ENCODE peak calls at places on chromosomes 7 and 10, in nine cellular contexts. Y is epithelial cell of esophagus, I is chondrocyte, E is GM12865, R is lower lobe of right lung, D is cardiac muscle cell, G is glutamatergic neuron, Z is type B pancreatic cell, V is neural crest cell. H is an unnamed sample.

GRCh38 chr7:93921607-93922446 is at the start of gene GNG11:
- DNase-seq in R (peak), Z (peak), D (peak), Y (peak), E (peak), V (peak), G (peak), I (peak), H (peak)

GRCh38 chr10:34139559-34139958 is 675.5 kb downstream of the PARD3 start:
- DNase-seq in E (no peak), V (no peak), G (no peak), D (peak), Y (peak), Z (no peak), R (no peak), I (no peak), H (no peak)

GRCh38 chr10:61984803-61985418 is 83.4 kb downstream of the ARID5B start:
- DNase-seq in V (no peak), R (no peak), Z (no peak), E (no peak), I (no peak), G (no peak), D (no peak), Y (no peak), H (no peak)

GRCh38 chr7:11910253-11910652 is 78.3 kb upstream of the THSD7A start:
- DNase-seq in I (no peak), D (no peak), Z (no peak), Y (no peak), V (no peak), R (no peak), E (no peak), G (no peak), H (no peak)

GRCh38 chr7:2855386-2855785 is 11.3 kb upstream of the GNA12 start:
- DNase-seq in V (no peak), Z (no peak), E (no peak), G (no peak), D (no peak), I (no peak), R (no peak), Y (peak), H (no peak)

GRCh38 chr7:3805151-3805550 is 504.1 kb downstream of the SDK1 start:
- DNase-seq in E (no peak), Z (no peak), Y (peak), D (no peak), G (no peak), R (no peak), V (no peak), I (no peak), H (no peak)

GRCh38 chr10:92816106-92816505 is 32.2 kb upstream of the EXOC6 start:
- DNase-seq in I (no peak), G (no peak), D (peak), Z (no peak), Y (no peak), R (no peak), V (no peak), E (no peak), H (peak)

GRCh38 chr7:155558961-155559360 is 12.6 kb upstream of the CNPY1 start:
- DNase-seq in V (no peak), G (no peak), Y (no peak), Z (no peak), D (no peak), I (peak), E (no peak), R (peak), H (no peak)

GRCh38 chr7:134919240-134919641 is 67.1 kb upstream of the AGBL3 start:
- DNase-seq in G (no peak), Y (peak), D (no peak), Z (no peak), I (no peak), V (no peak), E (peak), R (no peak), H (no peak)

GRCh38 chr10:17237915-17238444 is 9.9 kb downstream of the VIM start:
- DNase-seq in Z (no peak), R (no peak), G (no peak), V (no peak), D (no peak), E (no peak), I (no peak), Y (no peak), H (peak)

DNA sequence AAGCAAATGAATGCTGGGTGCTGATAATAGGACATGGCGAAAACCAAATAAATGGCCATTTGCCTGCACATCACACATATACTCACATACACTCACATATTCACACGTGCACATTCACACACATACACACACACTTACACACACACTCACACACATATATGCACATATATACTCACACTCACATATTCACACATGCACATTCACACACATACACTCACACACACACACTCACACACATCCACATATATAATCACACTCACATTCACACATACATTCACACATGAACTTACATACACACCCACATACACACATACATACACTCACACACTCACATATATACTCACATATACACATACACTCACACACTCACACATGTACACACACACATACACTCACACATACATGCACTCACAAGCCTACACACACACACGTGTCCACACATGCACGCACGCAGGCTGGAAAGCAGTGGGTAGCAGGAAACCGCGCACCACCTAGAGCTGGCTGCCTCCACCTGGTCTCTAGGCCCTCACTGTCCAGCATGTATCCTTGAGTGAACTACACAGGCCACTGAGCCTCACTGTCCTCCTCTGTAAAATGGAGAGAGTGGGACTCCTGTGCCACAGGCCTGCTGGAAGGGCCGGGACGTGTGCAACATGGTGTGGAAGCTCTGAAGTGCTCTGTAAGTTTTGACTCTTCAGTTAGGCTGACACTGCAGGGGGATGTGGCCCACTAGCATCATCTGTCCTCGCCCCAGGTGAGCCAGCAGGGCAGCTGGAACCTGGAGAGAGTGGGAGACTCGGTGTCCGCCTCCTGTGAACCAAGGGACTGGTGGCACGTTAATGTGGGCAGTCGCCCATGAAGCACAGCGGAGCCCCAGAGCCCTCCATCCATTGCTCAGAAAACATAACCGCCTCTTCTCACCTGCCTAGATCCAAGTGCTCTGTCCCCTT is 14.9 kb downstream of the TMEM72 start:
- DNase-seq in Z (peak), R (no peak), I (no peak), D (no peak), G (no peak), E (no peak), Y (no peak), V (no peak), H (no peak)
- TF ChIP-seq CTCF in Z (no peak), R (no peak), I (no peak), D (no peak), G (no peak), E (no peak), Y (no peak), V (no peak), H (no peak)

GRCh38 chr7:133718131-133718530 is 409.0 kb upstream of the LRGUK start:
- DNase-seq in Y (no peak), I (no peak), D (no peak), R (no peak), Z (no peak), E (no peak), G (no peak), V (no peak), H (no peak)

GRCh38 chr7:133724148-133724547 is 403.0 kb upstream of the LRGUK start:
- DNase-seq in Y (no peak), G (no peak), D (no peak), R (no peak), E (no peak), I (no peak), Z (no peak), V (no peak), H (no peak)

GRCh38 chr7:133724694-133725093 is 402.4 kb upstream of the LRGUK start:
- DNase-seq in R (no peak), D (no peak), Z (no peak), I (no peak), E (no peak), Y (no peak), V (no peak), G (no peak), H (no peak)

GRCh38 chr7:133727476-133728214 is 399.5 kb upstream of the LRGUK start:
- DNase-seq in V (no peak), G (no peak), Z (no peak), E (no peak), R (no peak), Y (no peak), D (no peak), I (no peak), H (no peak)

DNA sequence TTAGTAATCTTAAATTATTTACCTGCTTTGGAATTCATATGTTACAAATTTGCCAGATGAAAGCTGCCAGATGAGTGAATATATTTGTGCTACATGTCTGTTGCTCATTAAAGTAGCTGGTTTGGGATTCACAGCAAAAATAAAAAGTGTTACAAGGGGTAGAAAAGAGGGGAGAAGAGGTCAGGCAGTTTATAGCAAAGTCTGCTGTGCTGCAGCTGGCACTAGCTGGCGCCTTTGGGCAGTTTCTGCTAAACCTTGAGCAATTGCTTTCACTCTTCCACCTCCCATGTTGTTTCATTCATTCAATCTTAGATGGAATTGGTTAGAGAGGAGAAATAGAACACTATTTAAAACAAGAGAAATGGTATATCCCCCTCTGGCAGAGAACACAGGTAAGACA is 404.1 kb upstream of the LRGUK start:
- DNase-seq in D (no peak), G (no peak), R (no peak), V (no peak), E (no peak), Z (no peak), I (no peak), Y (no peak), H (no peak)
- TF ChIP-seq CTCF in D (no peak), G (no peak), R (no peak), V (no peak), E (no peak), Z (no peak), I (no peak), Y (no peak), H (no peak)

GRCh38 chr7:158809596-158809995 is 19.7 kb downstream of the ESYT2 start:
- DNase-seq in G (no peak), V (no peak), R (no peak), Y (no peak), I (no peak), Z (no peak), D (peak), E (peak), H (no peak)
- TF ChIP-seq CTCF in G (no peak), V (no peak), R (no peak), Y (no peak), I (no peak), Z (no peak), D (no peak), E (no peak), H (no peak)

GRCh38 chr10:72875250-72876055 is 18.1 kb upstream of the OIT3 start:
- DNase-seq in Z (no peak), I (no peak), Y (peak), V (no peak), G (peak), E (peak), R (no peak), D (peak), H (peak)
- TF ChIP-seq CTCF in Z (peak), I (peak), Y (peak), V (peak), G (peak), E (peak), R (peak), D (peak), H (peak)

GRCh38 chr7:124840435-124840834 is 74.8 kb upstream of the GPR37 start:
- DNase-seq in Z (no peak), R (no peak), V (no peak), D (peak), G (no peak), I (no peak), Y (peak), E (no peak), H (no peak)
- TF ChIP-seq CTCF in Z (peak), R (no peak), V (peak), D (no peak), G (no peak), I (peak), Y (peak), E (no peak), H (peak)